ENCODE peak calls at places on chromosome 9, in five cellular contexts. One of them, this sample, is unnamed.

GRCh38 chr9:105716146-105716545 is 21.8 kb downstream of the TMEM38B start:
- DNase-seq in H1: no peak
- DNase-seq in H9: no peak
- DNase-seq in IMR-90: no peak
- DNase-seq in mesenchymal stem cell: no peak
- DNase-seq in this sample: no peak

GRCh38 chr9:25542319-25542718 is 135.9 kb downstream of the TUSC1 start:
- DNase-seq in IMR-90: no peak
- DNase-seq in mesenchymal stem cell: no peak
- DNase-seq in H1: no peak
- DNase-seq in H9: no peak
- DNase-seq in this sample: no peak

GRCh38 chr9:2317591-2317990 is 302.4 kb downstream of the SMARCA2 start:
- DNase-seq in H9: no peak
- DNase-seq in mesenchymal stem cell: no peak
- DNase-seq in H1: no peak
- DNase-seq in IMR-90: no peak
- DNase-seq in this sample: no peak

GRCh38 chr9:136847065-136847826 is 2.0 kb upstream of the PHPT1 start:
- DNase-seq in mesenchymal stem cell: peak
- DNase-seq in IMR-90: peak
- DNase-seq in H1: peak
- DNase-seq in H9: peak
- DNase-seq in this sample: peak

GRCh38 chr9:38339087-38339486 is 53.4 kb upstream of the ALDH1B1 start:
- DNase-seq in H1: no peak
- DNase-seq in IMR-90: peak
- DNase-seq in H9: no peak
- DNase-seq in mesenchymal stem cell: peak
- DNase-seq in this sample: no peak

GRCh38 chr9:136090768-136091581 is 4.1 kb downstream of the NACC2 start:
- DNase-seq in mesenchymal stem cell: peak
- DNase-seq in IMR-90: no peak
- DNase-seq in H1: peak
- DNase-seq in H9: peak
- DNase-seq in this sample: no peak

GRCh38 chr9:114908104-114908621 is 22.2 kb downstream of the TNFSF8 start:
- DNase-seq in IMR-90: peak
- DNase-seq in H9: peak
- DNase-seq in H1: no peak
- DNase-seq in mesenchymal stem cell: peak
- DNase-seq in this sample: no peak

GRCh38 chr9:29701536-29701935 is 2128.3 kb upstream of the C9orf72 start:
- DNase-seq in IMR-90: no peak
- DNase-seq in H9: no peak
- DNase-seq in mesenchymal stem cell: peak
- DNase-seq in H1: no peak
- DNase-seq in this sample: no peak

GRCh38 chr9:29311221-29311620 is 1737.9 kb upstream of the C9orf72 start:
- DNase-seq in H1: no peak
- DNase-seq in mesenchymal stem cell: no peak
- DNase-seq in IMR-90: no peak
- DNase-seq in H9: no peak
- DNase-seq in this sample: no peak

GRCh38 chr9:82598254-82599039 is 464.5 kb downstream of the RASEF start:
- DNase-seq in IMR-90: peak
- DNase-seq in mesenchymal stem cell: peak
- DNase-seq in H9: no peak
- DNase-seq in H1: no peak
- DNase-seq in this sample: no peak

GRCh38 chr9:91162784-91163440 is 198.8 kb downstream of the AUH start:
- DNase-seq in IMR-90: no peak
- DNase-seq in H1: no peak
- DNase-seq in H9: no peak
- DNase-seq in mesenchymal stem cell: peak
- DNase-seq in this sample: no peak

GRCh38 chr9:38620483-38621433 is at the start of gene ANKRD18A:
- DNase-seq in H1: peak
- DNase-seq in IMR-90: peak
- DNase-seq in H9: peak
- DNase-seq in mesenchymal stem cell: peak
- DNase-seq in this sample: peak

GRCh38 chr9:105385372-105385985 is 62.4 kb upstream of the FSD1L start:
- DNase-seq in mesenchymal stem cell: no peak
- DNase-seq in IMR-90: no peak
- DNase-seq in H9: no peak
- DNase-seq in H1: no peak
- DNase-seq in this sample: no peak

GRCh38 chr9:14455243-14455642 is 141.3 kb upstream of the NFIB start:
- DNase-seq in mesenchymal stem cell: no peak
- DNase-seq in IMR-90: no peak
- DNase-seq in H1: no peak
- DNase-seq in H9: no peak
- DNase-seq in this sample: no peak

GRCh38 chr9:7656648-7657047 is 142.9 kb downstream of the DMAC1 start:
- DNase-seq in H9: no peak
- DNase-seq in mesenchymal stem cell: no peak
- DNase-seq in H1: no peak
- DNase-seq in IMR-90: peak
- DNase-seq in this sample: no peak

GRCh38 chr9:123375725-123376132 is 19.7 kb downstream of the CRB2 start:
- DNase-seq in mesenchymal stem cell: peak
- DNase-seq in H9: no peak
- DNase-seq in H1: no peak
- DNase-seq in IMR-90: no peak
- DNase-seq in this sample: no peak

GRCh38 chr9:135669616-135670285 is 6.6 kb downstream of the LCN9 start:
- DNase-seq in H9: no peak
- DNase-seq in H1: no peak
- DNase-seq in IMR-90: no peak
- DNase-seq in mesenchymal stem cell: no peak
- DNase-seq in this sample: no peak

GRCh38 chr9:82363236-82363635 is 374.7 kb downstream of the SPATA31D1 start:
- DNase-seq in H9: no peak
- DNase-seq in H1: no peak
- DNase-seq in mesenchymal stem cell: no peak
- DNase-seq in IMR-90: no peak
- DNase-seq in this sample: no peak

GRCh38 chr9:95341262-95342011 is 23.9 kb upstream of the FANCC start:
- DNase-seq in H9: peak
- DNase-seq in mesenchymal stem cell: peak
- DNase-seq in H1: no peak
- DNase-seq in IMR-90: peak
- DNase-seq in this sample: no peak

GRCh38 chr9:110048473-110048975 is 159.4 kb downstream of the C9orf152 start:
- DNase-seq in H1: peak
- DNase-seq in mesenchymal stem cell: peak
- DNase-seq in H9: peak
- DNase-seq in IMR-90: peak
- DNase-seq in this sample: peak

GRCh38 chr9:115595951-115596742 is 478.2 kb upstream of the TNC start:
- DNase-seq in H9: no peak
- DNase-seq in mesenchymal stem cell: peak
- DNase-seq in H1: no peak
- DNase-seq in IMR-90: peak
- DNase-seq in this sample: no peak

GRCh38 chr9:33041459-33042188 is 16.6 kb downstream of the DNAJA1 start:
- DNase-seq in H9: no peak
- DNase-seq in mesenchymal stem cell: peak
- DNase-seq in H1: no peak
- DNase-seq in IMR-90: no peak
- DNase-seq in this sample: no peak

GRCh38 chr9:32956606-32957005 is 44.8 kb downstream of the APTX start:
- DNase-seq in H1: no peak
- DNase-seq in mesenchymal stem cell: no peak
- DNase-seq in H9: no peak
- DNase-seq in IMR-90: no peak
- DNase-seq in this sample: no peak

GRCh38 chr9:71269859-71270258 is 148.4 kb upstream of the TRPM3 start:
- DNase-seq in H1: no peak
- DNase-seq in mesenchymal stem cell: no peak
- DNase-seq in H9: no peak
- DNase-seq in IMR-90: no peak
- DNase-seq in this sample: no peak

GRCh38 chr9:14341437-14342133 is 27.6 kb upstream of the NFIB start:
- DNase-seq in IMR-90: no peak
- DNase-seq in H1: no peak
- DNase-seq in H9: no peak
- DNase-seq in mesenchymal stem cell: no peak
- DNase-seq in this sample: no peak

GRCh38 chr9:110027624-110028023 is 180.3 kb downstream of the C9orf152 start:
- DNase-seq in mesenchymal stem cell: peak
- DNase-seq in H1: no peak
- DNase-seq in IMR-90: peak
- DNase-seq in H9: no peak
- DNase-seq in this sample: peak

GRCh38 chr9:133260334-133261102 is 14.5 kb downstream of the ABO start:
- DNase-seq in IMR-90: no peak
- DNase-seq in H9: no peak
- DNase-seq in mesenchymal stem cell: no peak
- DNase-seq in H1: no peak
- DNase-seq in this sample: no peak

GRCh38 chr9:138025417-138025816 is 147.8 kb downstream of the CACNA1B start:
- DNase-seq in H9: no peak
- DNase-seq in mesenchymal stem cell: no peak
- DNase-seq in H1: no peak
- DNase-seq in IMR-90: no peak
- DNase-seq in this sample: no peak

DNA sequence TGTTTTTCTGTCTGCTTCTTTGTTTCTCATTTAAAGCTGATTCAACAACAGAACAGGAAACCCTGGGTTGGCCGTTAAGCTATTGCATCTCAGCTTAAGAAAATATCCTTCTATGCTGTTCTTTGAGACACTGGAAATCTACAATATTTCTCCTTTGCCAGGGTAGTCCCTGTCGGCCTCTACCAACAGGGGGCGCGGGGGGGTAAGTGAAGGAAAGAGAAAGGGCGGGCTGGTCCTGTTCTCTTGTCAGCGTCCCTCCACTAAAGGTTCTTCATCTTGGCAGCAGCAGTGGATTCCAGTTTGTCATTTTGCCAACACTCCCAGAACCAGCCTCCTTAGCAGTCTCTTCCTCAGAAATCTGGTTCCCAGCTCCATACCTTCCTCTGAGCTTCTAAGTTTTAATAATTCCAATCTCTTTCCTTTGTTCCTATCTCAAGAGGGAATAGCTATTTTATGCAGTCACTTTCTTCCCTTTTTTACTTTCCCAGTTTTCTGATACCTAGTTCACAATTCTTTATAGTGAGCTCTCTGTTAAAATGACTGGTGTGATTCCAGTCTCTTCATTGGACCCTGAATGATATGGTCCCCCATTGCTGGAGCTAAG is 222.3 kb downstream of the GLIS3 start:
- DNase-seq in mesenchymal stem cell: peak
- DNase-seq in H9: peak
- DNase-seq in IMR-90: peak
- DNase-seq in H1: peak
- DNase-seq in this sample: no peak
- H2BK15ac ChIP-seq in mesenchymal stem cell: no peak
- H2BK15ac ChIP-seq in H9: no peak
- H2BK15ac ChIP-seq in IMR-90: no peak
- H2BK15ac ChIP-seq in H1: no peak
- H2BK15ac ChIP-seq in this sample: no peak

GRCh38 chr9:10052181-10052580 is 560.6 kb downstream of the PTPRD start:
- DNase-seq in H1: no peak
- DNase-seq in IMR-90: no peak
- DNase-seq in mesenchymal stem cell: no peak
- DNase-seq in H9: no peak
- DNase-seq in this sample: no peak

GRCh38 chr9:10052916-10053315 is 559.9 kb downstream of the PTPRD start:
- DNase-seq in IMR-90: no peak
- DNase-seq in H1: no peak
- DNase-seq in H9: no peak
- DNase-seq in mesenchymal stem cell: no peak
- DNase-seq in this sample: no peak

GRCh38 chr9:10050016-10050415 is 562.8 kb downstream of the PTPRD start:
- DNase-seq in mesenchymal stem cell: peak
- DNase-seq in IMR-90: peak
- DNase-seq in H9: no peak
- DNase-seq in H1: no peak
- DNase-seq in this sample: no peak

GRCh38 chr9:10055886-10056395 is 556.9 kb downstream of the PTPRD start:
- DNase-seq in H9: no peak
- DNase-seq in H1: no peak
- DNase-seq in mesenchymal stem cell: no peak
- DNase-seq in IMR-90: no peak
- DNase-seq in this sample: no peak

GRCh38 chr9:10054456-10054855 is 558.3 kb downstream of the PTPRD start:
- DNase-seq in H1: no peak
- DNase-seq in H9: no peak
- DNase-seq in IMR-90: no peak
- DNase-seq in mesenchymal stem cell: no peak
- DNase-seq in this sample: no peak
- H3K18ac ChIP-seq in H1: no peak
- H3K18ac ChIP-seq in H9: no peak
- H3K18ac ChIP-seq in IMR-90: no peak
- H3K18ac ChIP-seq in mesenchymal stem cell: no peak
- H3K18ac ChIP-seq in this sample: no peak

GRCh38 chr9:89476546-89476945 is 21.4 kb downstream of the SEMA4D start:
- DNase-seq in H1: no peak
- DNase-seq in IMR-90: no peak
- DNase-seq in H9: no peak
- DNase-seq in mesenchymal stem cell: no peak
- DNase-seq in this sample: no peak

GRCh38 chr9:89477395-89477794 is 20.5 kb downstream of the SEMA4D start:
- DNase-seq in H1: no peak
- DNase-seq in H9: no peak
- DNase-seq in mesenchymal stem cell: no peak
- DNase-seq in IMR-90: no peak
- DNase-seq in this sample: no peak

GRCh38 chr9:89481161-89481915 is 16.6 kb downstream of the SEMA4D start:
- DNase-seq in IMR-90: no peak
- DNase-seq in H9: no peak
- DNase-seq in mesenchymal stem cell: no peak
- DNase-seq in H1: no peak
- DNase-seq in this sample: no peak

GRCh38 chr9:89477811-89478583 is 19.9 kb downstream of the SEMA4D start:
- DNase-seq in H9: no peak
- DNase-seq in IMR-90: peak
- DNase-seq in mesenchymal stem cell: peak
- DNase-seq in H1: no peak
- DNase-seq in this sample: no peak

GRCh38 chr9:89478821-89479668 is 18.9 kb downstream of the SEMA4D start:
- DNase-seq in H1: no peak
- DNase-seq in H9: no peak
- DNase-seq in IMR-90: no peak
- DNase-seq in mesenchymal stem cell: no peak
- DNase-seq in this sample: no peak
- H2BK15ac ChIP-seq in H1: no peak
- H2BK15ac ChIP-seq in H9: no peak
- H2BK15ac ChIP-seq in IMR-90: no peak
- H2BK15ac ChIP-seq in mesenchymal stem cell: no peak
- H2BK15ac ChIP-seq in this sample: no peak

DNA sequence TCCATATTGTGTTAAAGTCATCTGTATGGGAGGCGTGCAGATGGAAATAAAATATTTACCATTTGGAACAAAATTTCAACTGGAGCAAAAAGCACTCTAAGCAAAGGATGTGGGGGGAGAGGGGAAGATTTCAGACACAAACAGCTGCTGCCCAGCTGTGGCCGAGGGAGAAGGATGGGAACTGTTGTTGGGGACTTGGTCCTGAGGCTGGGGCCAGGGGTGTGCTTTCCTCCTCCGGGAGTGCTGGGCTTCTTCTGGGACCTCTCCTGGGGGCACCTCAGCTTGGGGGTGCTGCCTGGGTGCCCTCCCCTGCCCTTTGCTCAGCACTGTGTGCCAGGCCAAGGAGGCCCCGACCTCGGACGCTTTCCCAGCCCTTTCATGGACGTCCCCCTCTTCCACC is 102.0 kb upstream of the COL5A1 start:
- DNase-seq in IMR-90: peak
- DNase-seq in H9: no peak
- DNase-seq in H1: no peak
- DNase-seq in mesenchymal stem cell: peak
- DNase-seq in this sample: no peak
- H3K18ac ChIP-seq in IMR-90: no peak
- H3K18ac ChIP-seq in H9: no peak
- H3K18ac ChIP-seq in H1: no peak
- H3K18ac ChIP-seq in mesenchymal stem cell: peak
- H3K18ac ChIP-seq in this sample: peak